ENCODE peak calls at places on chromosome 5, in ten cellular contexts. One of them, this sample, is unnamed.
A peak's percentile ranks its signal among the peaks of the same experiment; 100 is the strongest.

GRCh38 chr5:132526974-132527564 is 16.3 kb downstream of the IL5 start:
- DNase-seq in transverse colon: no peak
- DNase-seq in HepG2: peak; percentile 8
- DNase-seq in upper lobe of left lung: no peak
- DNase-seq in K562: peak; percentile 13
- DNase-seq in H1: no peak
- DNase-seq in GM12878: no peak
- DNase-seq in sigmoid colon: no peak
- DNase-seq in stomach: no peak
- DNase-seq in SK-N-SH: no peak
- DNase-seq in this sample: no peak

GRCh38 chr5:101561018-101561417 is 657.9 kb upstream of the ST8SIA4 start:
- DNase-seq in transverse colon: no peak
- DNase-seq in HepG2: no peak
- DNase-seq in upper lobe of left lung: no peak
- DNase-seq in K562: no peak
- DNase-seq in H1: no peak
- DNase-seq in GM12878: no peak
- DNase-seq in sigmoid colon: no peak
- DNase-seq in stomach: no peak
- DNase-seq in SK-N-SH: no peak
- DNase-seq in this sample: no peak

GRCh38 chr5:174708466-174709207 is 15.7 kb upstream of the MSX2 start:
- DNase-seq in transverse colon: no peak
- DNase-seq in HepG2: no peak
- DNase-seq in upper lobe of left lung: no peak
- DNase-seq in K562: no peak
- DNase-seq in H1: no peak
- DNase-seq in GM12878: no peak
- DNase-seq in sigmoid colon: peak; percentile 46
- DNase-seq in stomach: no peak
- DNase-seq in SK-N-SH: no peak
- DNase-seq in this sample: no peak

GRCh38 chr5:36842087-36842486 is 34.5 kb upstream of the NIPBL start:
- DNase-seq in transverse colon: no peak
- DNase-seq in HepG2: no peak
- DNase-seq in upper lobe of left lung: no peak
- DNase-seq in K562: no peak
- DNase-seq in H1: no peak
- DNase-seq in GM12878: no peak
- DNase-seq in sigmoid colon: no peak
- DNase-seq in stomach: no peak
- DNase-seq in SK-N-SH: no peak
- DNase-seq in this sample: no peak

GRCh38 chr5:57304931-57305330 is 131.1 kb downstream of the GPBP1 start:
- DNase-seq in transverse colon: no peak
- DNase-seq in HepG2: no peak
- DNase-seq in upper lobe of left lung: no peak
- DNase-seq in K562: no peak
- DNase-seq in H1: no peak
- DNase-seq in GM12878: no peak
- DNase-seq in sigmoid colon: no peak
- DNase-seq in stomach: no peak
- DNase-seq in SK-N-SH: no peak
- DNase-seq in this sample: no peak

GRCh38 chr5:127950707-127951356 is 132.7 kb upstream of the SLC12A2 start:
- DNase-seq in transverse colon: no peak
- DNase-seq in HepG2: no peak
- DNase-seq in upper lobe of left lung: no peak
- DNase-seq in K562: no peak
- DNase-seq in H1: no peak
- DNase-seq in GM12878: no peak
- DNase-seq in sigmoid colon: no peak
- DNase-seq in stomach: no peak
- DNase-seq in SK-N-SH: no peak
- DNase-seq in this sample: peak; percentile 29

GRCh38 chr5:158805195-158805594 is 294.5 kb downstream of the EBF1 start:
- DNase-seq in transverse colon: no peak
- DNase-seq in HepG2: no peak
- DNase-seq in upper lobe of left lung: no peak
- DNase-seq in K562: no peak
- DNase-seq in H1: no peak
- DNase-seq in GM12878: no peak
- DNase-seq in sigmoid colon: no peak
- DNase-seq in stomach: no peak
- DNase-seq in SK-N-SH: peak; percentile 22
- DNase-seq in this sample: peak; percentile 57

GRCh38 chr5:117255211-117256032 is 680.8 kb upstream of the SEMA6A start:
- DNase-seq in transverse colon: no peak
- DNase-seq in HepG2: no peak
- DNase-seq in upper lobe of left lung: no peak
- DNase-seq in K562: no peak
- DNase-seq in H1: no peak
- DNase-seq in GM12878: no peak
- DNase-seq in sigmoid colon: no peak
- DNase-seq in stomach: no peak
- DNase-seq in SK-N-SH: no peak
- DNase-seq in this sample: no peak

GRCh38 chr5:148290271-148291195 is 21.7 kb upstream of the SPINK7 start:
- DNase-seq in transverse colon: no peak
- DNase-seq in HepG2: peak; percentile 21
- DNase-seq in upper lobe of left lung: no peak
- DNase-seq in K562: no peak
- DNase-seq in H1: no peak
- DNase-seq in GM12878: no peak
- DNase-seq in sigmoid colon: no peak
- DNase-seq in stomach: no peak
- DNase-seq in SK-N-SH: peak; percentile 16
- DNase-seq in this sample: no peak

GRCh38 chr5:116672203-116672602 is 97.6 kb upstream of the SEMA6A start:
- DNase-seq in transverse colon: no peak
- DNase-seq in HepG2: no peak
- DNase-seq in upper lobe of left lung: no peak
- DNase-seq in K562: no peak
- DNase-seq in H1: no peak
- DNase-seq in GM12878: no peak
- DNase-seq in sigmoid colon: no peak
- DNase-seq in stomach: no peak
- DNase-seq in SK-N-SH: no peak
- DNase-seq in this sample: no peak

GRCh38 chr5:112681481-112681908 is 56.2 kb upstream of the APC start:
- DNase-seq in transverse colon: no peak
- DNase-seq in HepG2: no peak
- DNase-seq in upper lobe of left lung: no peak
- DNase-seq in K562: no peak
- DNase-seq in H1: no peak
- DNase-seq in GM12878: peak; percentile 55
- DNase-seq in sigmoid colon: no peak
- DNase-seq in stomach: no peak
- DNase-seq in SK-N-SH: no peak
- DNase-seq in this sample: no peak

GRCh38 chr5:61603211-61603908 is 271.3 kb downstream of the ZSWIM6 start:
- DNase-seq in transverse colon: no peak
- DNase-seq in HepG2: no peak
- DNase-seq in upper lobe of left lung: no peak
- DNase-seq in K562: no peak
- DNase-seq in H1: no peak
- DNase-seq in GM12878: no peak
- DNase-seq in sigmoid colon: no peak
- DNase-seq in stomach: no peak
- DNase-seq in SK-N-SH: peak; percentile 59
- DNase-seq in this sample: no peak

GRCh38 chr5:37889612-37890317 is 49.9 kb upstream of the GDNF start:
- DNase-seq in transverse colon: no peak
- DNase-seq in HepG2: no peak
- DNase-seq in upper lobe of left lung: no peak
- DNase-seq in K562: no peak
- DNase-seq in H1: no peak
- DNase-seq in GM12878: no peak
- DNase-seq in sigmoid colon: no peak
- DNase-seq in stomach: no peak
- DNase-seq in SK-N-SH: no peak
- DNase-seq in this sample: no peak

GRCh38 chr5:176664886-176665285 is 17.6 kb downstream of the TSPAN17 start:
- DNase-seq in transverse colon: no peak
- DNase-seq in HepG2: no peak
- DNase-seq in upper lobe of left lung: no peak
- DNase-seq in K562: no peak
- DNase-seq in H1: no peak
- DNase-seq in GM12878: no peak
- DNase-seq in sigmoid colon: no peak
- DNase-seq in stomach: no peak
- DNase-seq in SK-N-SH: no peak
- DNase-seq in this sample: no peak

GRCh38 chr5:107486489-107486888 is 184.2 kb downstream of the EFNA5 start:
- DNase-seq in transverse colon: no peak
- DNase-seq in HepG2: no peak
- DNase-seq in upper lobe of left lung: no peak
- DNase-seq in K562: no peak
- DNase-seq in H1: no peak
- DNase-seq in GM12878: peak; percentile 48
- DNase-seq in sigmoid colon: no peak
- DNase-seq in stomach: no peak
- DNase-seq in SK-N-SH: no peak
- DNase-seq in this sample: no peak

GRCh38 chr5:174724484-174725260 is at the start of gene MSX2:
- DNase-seq in transverse colon: peak; percentile 84
- DNase-seq in HepG2: no peak
- DNase-seq in upper lobe of left lung: peak; percentile 73
- DNase-seq in K562: peak; percentile 70
- DNase-seq in H1: peak; percentile 82
- DNase-seq in GM12878: no peak
- DNase-seq in sigmoid colon: peak; percentile 92
- DNase-seq in stomach: peak; percentile 88
- DNase-seq in SK-N-SH: peak; percentile 97
- DNase-seq in this sample: peak; percentile 95

GRCh38 chr5:11234501-11234911 is 473.5 kb upstream of the DAP start:
- DNase-seq in transverse colon: no peak
- DNase-seq in HepG2: no peak
- DNase-seq in upper lobe of left lung: no peak
- DNase-seq in K562: no peak
- DNase-seq in H1: no peak
- DNase-seq in GM12878: no peak
- DNase-seq in sigmoid colon: no peak
- DNase-seq in stomach: no peak
- DNase-seq in SK-N-SH: no peak
- DNase-seq in this sample: peak; percentile 86

GRCh38 chr5:141969783-141970741 is 1.2 kb downstream of the RNF14 start:
- DNase-seq in transverse colon: peak; percentile 31
- DNase-seq in HepG2: no peak
- DNase-seq in upper lobe of left lung: no peak
- DNase-seq in K562: peak; percentile 67
- DNase-seq in H1: no peak
- DNase-seq in GM12878: peak; percentile 57
- DNase-seq in sigmoid colon: no peak
- DNase-seq in stomach: no peak
- DNase-seq in SK-N-SH: no peak
- DNase-seq in this sample: no peak

GRCh38 chr5:134438641-134439621 is 27.2 kb upstream of the CDKN2AIPNL start:
- DNase-seq in transverse colon: peak; percentile 75
- DNase-seq in HepG2: peak; percentile 26
- DNase-seq in upper lobe of left lung: peak; percentile 95
- DNase-seq in K562: no peak
- DNase-seq in H1: no peak
- DNase-seq in GM12878: no peak
- DNase-seq in sigmoid colon: peak; percentile 94
- DNase-seq in stomach: peak; percentile 38
- DNase-seq in SK-N-SH: no peak
- DNase-seq in this sample: peak; percentile 95
- TF ChIP-seq POLR2AphosphoS5 in transverse colon: peak; percentile 91
- TF ChIP-seq POLR2AphosphoS5 in HepG2: no peak
- TF ChIP-seq POLR2AphosphoS5 in upper lobe of left lung: peak; percentile 92
- TF ChIP-seq POLR2AphosphoS5 in K562: no peak
- TF ChIP-seq POLR2AphosphoS5 in H1: no peak
- TF ChIP-seq POLR2AphosphoS5 in GM12878: no peak
- TF ChIP-seq POLR2AphosphoS5 in sigmoid colon: peak; percentile 86
- TF ChIP-seq POLR2AphosphoS5 in stomach: peak; percentile 54
- TF ChIP-seq POLR2AphosphoS5 in SK-N-SH: peak; percentile 81
- TF ChIP-seq POLR2AphosphoS5 in this sample: peak; percentile 95

GRCh38 chr5:120749737-120750136 is 285.6 kb downstream of the PRR16 start:
- DNase-seq in transverse colon: no peak
- DNase-seq in HepG2: no peak
- DNase-seq in upper lobe of left lung: no peak
- DNase-seq in K562: no peak
- DNase-seq in H1: no peak
- DNase-seq in GM12878: no peak
- DNase-seq in sigmoid colon: no peak
- DNase-seq in stomach: no peak
- DNase-seq in SK-N-SH: no peak
- DNase-seq in this sample: no peak
- TF ChIP-seq EP300 in transverse colon: no peak
- TF ChIP-seq EP300 in HepG2: no peak
- TF ChIP-seq EP300 in upper lobe of left lung: no peak
- TF ChIP-seq EP300 in K562: no peak
- TF ChIP-seq EP300 in H1: no peak
- TF ChIP-seq EP300 in GM12878: no peak
- TF ChIP-seq EP300 in sigmoid colon: no peak
- TF ChIP-seq EP300 in stomach: no peak
- TF ChIP-seq EP300 in SK-N-SH: no peak
- TF ChIP-seq EP300 in this sample: no peak

DNA sequence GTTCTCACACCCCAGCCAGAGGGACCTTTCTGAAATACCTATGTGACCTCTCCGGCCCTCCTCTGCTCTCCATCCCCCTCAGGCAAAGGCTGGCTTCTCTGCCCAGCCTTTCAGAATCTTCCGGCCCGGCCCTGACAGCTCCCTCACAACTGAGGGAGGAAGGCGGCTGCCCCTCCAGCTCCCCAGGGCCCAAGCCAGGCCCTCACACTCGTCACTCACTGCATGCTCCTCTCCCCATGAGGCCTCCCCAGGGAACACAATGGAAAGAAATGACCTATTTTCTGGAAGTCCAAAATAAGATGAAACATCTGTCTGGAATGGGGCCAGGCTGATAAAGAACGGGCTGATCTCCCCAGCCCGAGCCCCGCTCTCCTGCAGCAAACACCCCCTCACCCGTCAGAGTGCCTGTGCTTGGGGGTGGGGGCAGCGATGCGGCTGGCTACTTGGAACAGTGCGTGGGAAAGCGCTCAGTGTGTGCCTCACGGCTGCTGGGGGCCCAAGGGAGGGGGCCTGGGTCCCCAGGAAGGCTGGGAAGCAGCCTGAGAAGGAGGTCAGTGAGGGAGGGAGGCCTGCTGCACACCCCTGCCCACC is 11.3 kb downstream of the PDGFRB start:
- DNase-seq in transverse colon: no peak
- DNase-seq in HepG2: no peak
- DNase-seq in upper lobe of left lung: no peak
- DNase-seq in K562: peak; percentile 64
- DNase-seq in H1: no peak
- DNase-seq in GM12878: no peak
- DNase-seq in sigmoid colon: peak; percentile 82
- DNase-seq in stomach: no peak
- DNase-seq in SK-N-SH: peak; percentile 80
- DNase-seq in this sample: no peak
- TF ChIP-seq POLR2AphosphoS5 in transverse colon: no peak
- TF ChIP-seq POLR2AphosphoS5 in HepG2: no peak
- TF ChIP-seq POLR2AphosphoS5 in upper lobe of left lung: peak; percentile 62
- TF ChIP-seq POLR2AphosphoS5 in K562: no peak
- TF ChIP-seq POLR2AphosphoS5 in H1: no peak
- TF ChIP-seq POLR2AphosphoS5 in GM12878: no peak
- TF ChIP-seq POLR2AphosphoS5 in sigmoid colon: peak; percentile 52
- TF ChIP-seq POLR2AphosphoS5 in stomach: peak; percentile 8
- TF ChIP-seq POLR2AphosphoS5 in SK-N-SH: no peak
- TF ChIP-seq POLR2AphosphoS5 in this sample: no peak

GRCh38 chr5:43020294-43020711 is 19.8 kb downstream of the ANXA2R start:
- DNase-seq in transverse colon: no peak
- DNase-seq in HepG2: peak; percentile 23
- DNase-seq in upper lobe of left lung: no peak
- DNase-seq in K562: no peak
- DNase-seq in H1: no peak
- DNase-seq in GM12878: no peak
- DNase-seq in sigmoid colon: no peak
- DNase-seq in stomach: no peak
- DNase-seq in SK-N-SH: no peak
- DNase-seq in this sample: no peak
- TF ChIP-seq EP300 in transverse colon: no peak
- TF ChIP-seq EP300 in HepG2: no peak
- TF ChIP-seq EP300 in upper lobe of left lung: no peak
- TF ChIP-seq EP300 in K562: no peak
- TF ChIP-seq EP300 in H1: no peak
- TF ChIP-seq EP300 in GM12878: no peak
- TF ChIP-seq EP300 in sigmoid colon: no peak
- TF ChIP-seq EP300 in stomach: no peak
- TF ChIP-seq EP300 in SK-N-SH: no peak
- TF ChIP-seq EP300 in this sample: no peak

This sample was measured in esophagus muscularis mucosa.